ENCODE peak calls at places on chromosomes 12 and 14, in five cellular contexts. One of them, this sample, is unnamed.

GRCh38 chr12:131895640-131896079 is 1.2 kb downstream of the ULK1 start:
- DNase-seq in left ventricle myocardium inferior: no peak
- DNase-seq in gastrocnemius medialis: no peak
- DNase-seq in foreskin keratinocyte: no peak
- DNase-seq in HepG2: no peak
- DNase-seq in this sample: no peak

GRCh38 chr14:55965851-55966250 is 152.4 kb upstream of the PELI2 start:
- DNase-seq in left ventricle myocardium inferior: no peak
- DNase-seq in gastrocnemius medialis: no peak
- DNase-seq in foreskin keratinocyte: no peak
- DNase-seq in HepG2: no peak
- DNase-seq in this sample: no peak

GRCh38 chr12:80269953-80270552 is 170.7 kb downstream of the OTOGL start:
- DNase-seq in left ventricle myocardium inferior: no peak
- DNase-seq in gastrocnemius medialis: no peak
- DNase-seq in foreskin keratinocyte: peak; percentile 39
- DNase-seq in HepG2: peak; percentile 24
- DNase-seq in this sample: no peak

GRCh38 chr14:68627868-68628604 is 164.8 kb downstream of the ZFP36L1 start:
- DNase-seq in left ventricle myocardium inferior: peak; percentile 60
- DNase-seq in gastrocnemius medialis: no peak
- DNase-seq in foreskin keratinocyte: peak; percentile 52
- DNase-seq in HepG2: no peak
- DNase-seq in this sample: no peak

GRCh38 chr14:87628129-87628528 is 364.9 kb downstream of the GALC start:
- DNase-seq in left ventricle myocardium inferior: no peak
- DNase-seq in gastrocnemius medialis: no peak
- DNase-seq in foreskin keratinocyte: no peak
- DNase-seq in HepG2: peak; percentile 1
- DNase-seq in this sample: peak; percentile 74

GRCh38 chr12:122730215-122731014 is at the start of gene HCAR1:
- DNase-seq in left ventricle myocardium inferior: no peak
- DNase-seq in gastrocnemius medialis: no peak
- DNase-seq in foreskin keratinocyte: no peak
- DNase-seq in HepG2: peak; percentile 40
- DNase-seq in this sample: no peak

GRCh38 chr14:68593806-68594536 is 198.9 kb downstream of the ZFP36L1 start:
- DNase-seq in left ventricle myocardium inferior: no peak
- DNase-seq in gastrocnemius medialis: peak; percentile 12
- DNase-seq in foreskin keratinocyte: no peak
- DNase-seq in HepG2: peak; percentile 46
- DNase-seq in this sample: peak; percentile 21

GRCh38 chr12:132277961-132278360 is 51.4 kb downstream of the GALNT9 start:
- DNase-seq in left ventricle myocardium inferior: no peak
- DNase-seq in gastrocnemius medialis: no peak
- DNase-seq in foreskin keratinocyte: no peak
- DNase-seq in HepG2: no peak
- DNase-seq in this sample: no peak

GRCh38 chr12:13094349-13094748 is 9.1 kb downstream of the GSG1 start:
- DNase-seq in left ventricle myocardium inferior: no peak
- DNase-seq in gastrocnemius medialis: no peak
- DNase-seq in foreskin keratinocyte: peak; percentile 66
- DNase-seq in HepG2: no peak
- DNase-seq in this sample: no peak

GRCh38 chr14:61581340-61581739 is 114.0 kb upstream of the HIF1A start:
- DNase-seq in left ventricle myocardium inferior: no peak
- DNase-seq in gastrocnemius medialis: no peak
- DNase-seq in foreskin keratinocyte: no peak
- DNase-seq in HepG2: peak; percentile 80
- DNase-seq in this sample: no peak

GRCh38 chr12:28974166-28974565 is 174.9 kb upstream of the FAR2 start:
- DNase-seq in left ventricle myocardium inferior: no peak
- DNase-seq in gastrocnemius medialis: no peak
- DNase-seq in foreskin keratinocyte: no peak
- DNase-seq in HepG2: no peak
- DNase-seq in this sample: no peak

GRCh38 chr12:1778911-1779310 is 41.5 kb upstream of the LRTM2 start:
- DNase-seq in left ventricle myocardium inferior: no peak
- DNase-seq in gastrocnemius medialis: no peak
- DNase-seq in foreskin keratinocyte: no peak
- DNase-seq in HepG2: no peak
- DNase-seq in this sample: no peak

GRCh38 chr12:59500335-59500734 is 95.5 kb upstream of the SLC16A7 start:
- DNase-seq in left ventricle myocardium inferior: no peak
- DNase-seq in gastrocnemius medialis: no peak
- DNase-seq in foreskin keratinocyte: no peak
- DNase-seq in HepG2: no peak
- DNase-seq in this sample: no peak

GRCh38 chr14:47626151-47627035 is 49.0 kb downstream of the MDGA2 start:
- DNase-seq in left ventricle myocardium inferior: no peak
- DNase-seq in gastrocnemius medialis: no peak
- DNase-seq in foreskin keratinocyte: no peak
- DNase-seq in HepG2: no peak
- DNase-seq in this sample: no peak

GRCh38 chr12:96255077-96255476 is 60.9 kb downstream of the ELK3 start:
- DNase-seq in left ventricle myocardium inferior: peak; percentile 61
- DNase-seq in gastrocnemius medialis: peak; percentile 54
- DNase-seq in foreskin keratinocyte: no peak
- DNase-seq in HepG2: no peak
- DNase-seq in this sample: peak; percentile 77

GRCh38 chr12:12776261-12776660 is 9.2 kb upstream of the APOLD1 start:
- DNase-seq in left ventricle myocardium inferior: no peak
- DNase-seq in gastrocnemius medialis: no peak
- DNase-seq in foreskin keratinocyte: peak; percentile 90
- DNase-seq in HepG2: peak; percentile 13
- DNase-seq in this sample: no peak

GRCh38 chr12:14843425-14843887 is at the start of gene ART4:
- DNase-seq in left ventricle myocardium inferior: peak; percentile 55
- DNase-seq in gastrocnemius medialis: no peak
- DNase-seq in foreskin keratinocyte: no peak
- DNase-seq in HepG2: peak; percentile 71
- DNase-seq in this sample: peak; percentile 41

GRCh38 chr14:64663174-64663573 is 41.0 kb upstream of the PLEKHG3 start:
- DNase-seq in left ventricle myocardium inferior: no peak
- DNase-seq in gastrocnemius medialis: no peak
- DNase-seq in foreskin keratinocyte: peak; percentile 53
- DNase-seq in HepG2: no peak
- DNase-seq in this sample: no peak

GRCh38 chr12:44286821-44287220 is 450.9 kb downstream of the TMEM117 start:
- DNase-seq in left ventricle myocardium inferior: no peak
- DNase-seq in gastrocnemius medialis: no peak
- DNase-seq in foreskin keratinocyte: no peak
- DNase-seq in HepG2: no peak
- DNase-seq in this sample: no peak

GRCh38 chr12:30794591-30795409 is 40.0 kb upstream of the CAPRIN2 start:
- DNase-seq in left ventricle myocardium inferior: no peak
- DNase-seq in gastrocnemius medialis: no peak
- DNase-seq in foreskin keratinocyte: peak; percentile 92
- DNase-seq in HepG2: peak; percentile 67
- DNase-seq in this sample: no peak

GRCh38 chr12:106417926-106418910 is 60.7 kb downstream of the POLR3B start:
- DNase-seq in left ventricle myocardium inferior: no peak
- DNase-seq in gastrocnemius medialis: no peak
- DNase-seq in foreskin keratinocyte: peak; percentile 64
- DNase-seq in HepG2: peak; percentile 69
- DNase-seq in this sample: no peak

GRCh38 chr12:117025481-117026151 is 73.6 kb downstream of the TESC start:
- DNase-seq in left ventricle myocardium inferior: peak; percentile 65
- DNase-seq in gastrocnemius medialis: peak; percentile 31
- DNase-seq in foreskin keratinocyte: peak; percentile 37
- DNase-seq in HepG2: peak; percentile 68
- DNase-seq in this sample: peak; percentile 55

GRCh38 chr12:17030338-17030737 is 424.4 kb upstream of the LMO3 start:
- DNase-seq in left ventricle myocardium inferior: no peak
- DNase-seq in gastrocnemius medialis: no peak
- DNase-seq in foreskin keratinocyte: no peak
- DNase-seq in HepG2: no peak
- DNase-seq in this sample: no peak

GRCh38 chr12:109775172-109775881 is 57.9 kb downstream of the TRPV4 start:
- DNase-seq in left ventricle myocardium inferior: peak; percentile 73
- DNase-seq in gastrocnemius medialis: peak; percentile 60
- DNase-seq in foreskin keratinocyte: peak; percentile 48
- DNase-seq in HepG2: peak; percentile 50
- DNase-seq in this sample: peak; percentile 53

GRCh38 chr14:69625299-69626131 is 14.1 kb downstream of the SUSD6 start:
- DNase-seq in left ventricle myocardium inferior: peak; percentile 72
- DNase-seq in gastrocnemius medialis: peak; percentile 42
- DNase-seq in foreskin keratinocyte: no peak
- DNase-seq in HepG2: no peak
- DNase-seq in this sample: no peak

GRCh38 chr12:5511644-5512584 is 80.0 kb downstream of the NTF3 start:
- DNase-seq in left ventricle myocardium inferior: peak; percentile 40
- DNase-seq in gastrocnemius medialis: no peak
- DNase-seq in foreskin keratinocyte: no peak
- DNase-seq in HepG2: no peak
- DNase-seq in this sample: no peak

GRCh38 chr12:112979281-112979680 is 962 bp downstream of the OAS2 start:
- DNase-seq in left ventricle myocardium inferior: no peak
- DNase-seq in gastrocnemius medialis: no peak
- DNase-seq in foreskin keratinocyte: peak; percentile 79
- DNase-seq in HepG2: no peak
- DNase-seq in this sample: peak; percentile 35

GRCh38 chr14:84894254-84894653 is 635.7 kb upstream of the FLRT2 start:
- DNase-seq in left ventricle myocardium inferior: no peak
- DNase-seq in gastrocnemius medialis: no peak
- DNase-seq in foreskin keratinocyte: no peak
- DNase-seq in HepG2: no peak
- DNase-seq in this sample: no peak

GRCh38 chr12:473198-473597 is 13.5 kb downstream of the B4GALNT3 start:
- DNase-seq in left ventricle myocardium inferior: no peak
- DNase-seq in gastrocnemius medialis: no peak
- DNase-seq in foreskin keratinocyte: no peak
- DNase-seq in HepG2: no peak
- DNase-seq in this sample: no peak

GRCh38 chr14:59507063-59507751 is 22.9 kb downstream of the JKAMP start:
- DNase-seq in left ventricle myocardium inferior: peak; percentile 24
- DNase-seq in gastrocnemius medialis: peak; percentile 34
- DNase-seq in foreskin keratinocyte: peak; percentile 49
- DNase-seq in HepG2: peak; percentile 62
- DNase-seq in this sample: peak; percentile 76

GRCh38 chr14:22526210-22526609 is 62.8 kb downstream of the DAD1 start:
- DNase-seq in left ventricle myocardium inferior: no peak
- DNase-seq in gastrocnemius medialis: no peak
- DNase-seq in foreskin keratinocyte: no peak
- DNase-seq in HepG2: no peak
- DNase-seq in this sample: no peak

GRCh38 chr14:104030958-104031357 is 54.5 kb upstream of the ASPG start:
- DNase-seq in left ventricle myocardium inferior: no peak
- DNase-seq in gastrocnemius medialis: no peak
- DNase-seq in foreskin keratinocyte: no peak
- DNase-seq in HepG2: no peak
- DNase-seq in this sample: no peak

GRCh38 chr12:109726511-109727038 is 12.9 kb downstream of the FAM222A start:
- DNase-seq in left ventricle myocardium inferior: no peak
- DNase-seq in gastrocnemius medialis: no peak
- DNase-seq in foreskin keratinocyte: no peak
- DNase-seq in HepG2: no peak
- DNase-seq in this sample: no peak

GRCh38 chr12:50961708-50962107 is 9.4 kb downstream of the HIGD1C start:
- DNase-seq in left ventricle myocardium inferior: no peak
- DNase-seq in gastrocnemius medialis: no peak
- DNase-seq in foreskin keratinocyte: no peak
- DNase-seq in HepG2: no peak
- DNase-seq in this sample: no peak

GRCh38 chr14:71529855-71530254 is 402.4 kb upstream of the RGS6 start:
- DNase-seq in left ventricle myocardium inferior: no peak
- DNase-seq in gastrocnemius medialis: no peak
- DNase-seq in foreskin keratinocyte: no peak
- DNase-seq in HepG2: no peak
- DNase-seq in this sample: peak; percentile 77

GRCh38 chr14:102282751-102283465 is 22.1 kb downstream of the MOK start:
- DNase-seq in left ventricle myocardium inferior: no peak
- DNase-seq in gastrocnemius medialis: no peak
- DNase-seq in foreskin keratinocyte: no peak
- DNase-seq in HepG2: no peak
- DNase-seq in this sample: no peak
- H3K4me1 ChIP-seq in left ventricle myocardium inferior: peaks cover 21% of the 10 kb centered on the region
- H3K4me1 ChIP-seq in gastrocnemius medialis: peaks cover 10% of the 10 kb centered on the region
- H3K4me1 ChIP-seq in foreskin keratinocyte: peaks cover 33% of the 10 kb centered on the region
- H3K4me1 ChIP-seq in HepG2: peaks cover 14% of the 10 kb centered on the region
- H3K4me1 ChIP-seq in this sample: no peaks in the 10 kb centered on the region

DNA sequence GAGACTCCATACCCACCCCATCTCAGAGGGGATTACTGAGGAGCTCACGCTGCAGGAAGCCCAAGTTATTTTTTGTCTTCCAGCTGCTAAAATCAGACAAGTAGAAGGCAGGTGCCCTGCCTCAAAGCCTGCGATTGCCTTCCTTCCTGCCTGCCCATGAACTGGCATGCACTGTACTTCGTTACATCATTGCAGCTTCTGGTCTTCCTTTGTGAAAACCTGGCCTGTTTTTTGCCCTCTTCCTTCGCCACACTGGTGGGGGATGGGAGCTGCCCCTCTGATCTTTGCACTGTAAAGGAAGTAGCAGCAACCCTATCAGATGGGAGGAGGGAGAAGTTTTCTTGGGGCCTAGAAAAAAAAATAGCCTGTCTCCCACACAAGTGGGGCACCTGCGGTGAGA is 1098.7 kb downstream of the BCL11B start:
- DNase-seq in left ventricle myocardium inferior: no peak
- DNase-seq in gastrocnemius medialis: no peak
- DNase-seq in foreskin keratinocyte: no peak
- DNase-seq in HepG2: no peak
- DNase-seq in this sample: no peak
- H3K27ac ChIP-seq in left ventricle myocardium inferior: no peak overlapping the region
- H3K27ac ChIP-seq in gastrocnemius medialis: no peak overlapping the region
- H3K27ac ChIP-seq in foreskin keratinocyte: no peak overlapping the region
- H3K27ac ChIP-seq in HepG2: no peak overlapping the region
- H3K27ac ChIP-seq in this sample: no peak overlapping the region

GRCh38 chr12:53500776-53501614 is at the start of gene TARBP2:
- DNase-seq in left ventricle myocardium inferior: peak; percentile 98
- DNase-seq in gastrocnemius medialis: peak; percentile 99
- DNase-seq in foreskin keratinocyte: peak; percentile 99
- DNase-seq in HepG2: peak; percentile 99
- DNase-seq in this sample: peak; percentile 100
- TF ChIP-seq CTCF in left ventricle myocardium inferior: peak; percentile 26
- TF ChIP-seq CTCF in gastrocnemius medialis: no peak
- TF ChIP-seq CTCF in foreskin keratinocyte: peak; percentile 25
- TF ChIP-seq CTCF in HepG2: peak; percentile 11
- TF ChIP-seq CTCF in this sample: no peak

GRCh38 chr14:105490318-105490571 is 801 bp upstream of the TEDC1 start:
- DNase-seq in left ventricle myocardium inferior: peak; percentile 52
- DNase-seq in gastrocnemius medialis: no peak
- DNase-seq in foreskin keratinocyte: no peak
- DNase-seq in HepG2: no peak
- DNase-seq in this sample: no peak

GRCh38 chr14:105490572-105491365 is at the start of gene TEDC1:
- DNase-seq in left ventricle myocardium inferior: peak; percentile 100
- DNase-seq in gastrocnemius medialis: peak; percentile 100
- DNase-seq in foreskin keratinocyte: peak; percentile 100
- DNase-seq in HepG2: peak; percentile 99
- DNase-seq in this sample: peak; percentile 100

GRCh38 chr14:105487986-105488777 is 1.5 kb downstream of the CRIP1 start:
- DNase-seq in left ventricle myocardium inferior: peak; percentile 26
- DNase-seq in gastrocnemius medialis: no peak
- DNase-seq in foreskin keratinocyte: no peak
- DNase-seq in HepG2: no peak
- DNase-seq in this sample: no peak

GRCh38 chr14:105488781-105489606 is 2.1 kb upstream of the TEDC1 start:
- DNase-seq in left ventricle myocardium inferior: peak; percentile 22
- DNase-seq in gastrocnemius medialis: no peak
- DNase-seq in foreskin keratinocyte: no peak
- DNase-seq in HepG2: no peak
- DNase-seq in this sample: no peak

GRCh38 chr14:105489607-105490317 is 1.3 kb upstream of the TEDC1 start:
- DNase-seq in left ventricle myocardium inferior: peak; percentile 84
- DNase-seq in gastrocnemius medialis: peak; percentile 84
- DNase-seq in foreskin keratinocyte: peak; percentile 81
- DNase-seq in HepG2: peak; percentile 82
- DNase-seq in this sample: peak; percentile 88
- H3K4me1 ChIP-seq in left ventricle myocardium inferior: peaks cover 74% of the 10 kb centered on the region
- H3K4me1 ChIP-seq in gastrocnemius medialis: peaks cover 23% of the 10 kb centered on the region
- H3K4me1 ChIP-seq in foreskin keratinocyte: peaks cover 2% of the 10 kb centered on the region
- H3K4me1 ChIP-seq in HepG2: peaks cover 68% of the 10 kb centered on the region
- H3K4me1 ChIP-seq in this sample: peaks cover 69% of the 10 kb centered on the region